ENCODE peak calls at places on chromosomes 5 and 9, in six cellular contexts. S is type B pancreatic cell, J is GM04504, Z is AG10803, F is stomach, L is Calu3. I is an unnamed sample.
A peak's percentile ranks its signal among the peaks of the same experiment; 100 is the strongest.

GRCh38 chr9:125990793-125991220 is 243.6 kb downstream of the PBX3 start:
- DNase-seq in S (peak; percentile 64), J (no peak), Z (no peak), F (no peak), L (no peak), I (no peak)

GRCh38 chr9:116369706-116370105 is 216.1 kb downstream of the PAPPA start:
- DNase-seq in S (no peak), J (no peak), Z (no peak), F (no peak), L (no peak), I (no peak)

GRCh38 chr5:163565492-163565891 is 60.1 kb downstream of the MAT2B start:
- DNase-seq in S (no peak), J (no peak), Z (no peak), F (no peak), L (no peak), I (no peak)

GRCh38 chr9:84668204-84669007 is 1.1 kb upstream of the NTRK2 start:
- DNase-seq in S (peak; percentile 93), J (no peak), Z (peak; percentile 42), F (no peak), L (peak; percentile 85), I (peak; percentile 63)

GRCh38 chr9:127915801-127916664 is 808 bp downstream of the ST6GALNAC4 start:
- DNase-seq in S (no peak), J (no peak), Z (no peak), F (no peak), L (no peak), I (no peak)

GRCh38 chr5:119354522-119355243 is 1.1 kb upstream of the TNFAIP8 start:
- DNase-seq in S (no peak), J (no peak), Z (no peak), F (no peak), L (no peak), I (no peak)

GRCh38 chr5:94316916-94317838 is 301.2 kb downstream of the KIAA0825 start:
- DNase-seq in S (no peak), J (no peak), Z (peak; percentile 3), F (no peak), L (no peak), I (no peak)

GRCh38 chr9:79757906-79758669 is 186.3 kb downstream of the TLE4 start:
- DNase-seq in S (no peak), J (no peak), Z (no peak), F (no peak), L (no peak), I (peak; percentile 2)

GRCh38 chr5:11903614-11904269 is 504 bp downstream of the CTNND2 start:
- DNase-seq in S (peak; percentile 76), J (no peak), Z (no peak), F (no peak), L (peak; percentile 76), I (peak; percentile 7)

GRCh38 chr5:14669975-14670374 is 5.5 kb downstream of the OTULIN start:
- DNase-seq in S (no peak), J (no peak), Z (peak; percentile 37), F (no peak), L (no peak), I (no peak)

GRCh38 chr9:23598994-23599393 is 227.0 kb downstream of the ELAVL2 start:
- DNase-seq in S (no peak), J (no peak), Z (no peak), F (no peak), L (no peak), I (no peak)

GRCh38 chr5:113218200-113218599 is 216.6 kb downstream of the TSSK1B start:
- DNase-seq in S (no peak), J (no peak), Z (no peak), F (no peak), L (no peak), I (no peak)